ENCODE peak calls at places on chromosome 9, in eight cellular contexts. One of them, this sample, is unnamed.

GRCh38 chr9:131180454-131180853 is 55.1 kb downstream of the NUP214 start:
- DNase-seq in cardiac fibroblast: peak
- DNase-seq in left ventricle myocardium inferior: no peak
- DNase-seq in fibroblast of the aortic adventitia: peak
- DNase-seq in mammary epithelial cell: no peak
- DNase-seq in CD8-positive, alpha-beta T cell: no peak
- DNase-seq in tibial nerve: no peak
- DNase-seq in esophagus squamous epithelium: no peak
- DNase-seq in this sample: peak

GRCh38 chr9:36192196-36192595 is 1.5 kb downstream of the CLTA start:
- DNase-seq in cardiac fibroblast: no peak
- DNase-seq in left ventricle myocardium inferior: no peak
- DNase-seq in fibroblast of the aortic adventitia: peak
- DNase-seq in mammary epithelial cell: no peak
- DNase-seq in CD8-positive, alpha-beta T cell: no peak
- DNase-seq in tibial nerve: no peak
- DNase-seq in esophagus squamous epithelium: no peak
- DNase-seq in this sample: no peak

GRCh38 chr9:83182071-83182470 is 119.1 kb upstream of the RASEF start:
- DNase-seq in cardiac fibroblast: no peak
- DNase-seq in left ventricle myocardium inferior: no peak
- DNase-seq in fibroblast of the aortic adventitia: no peak
- DNase-seq in mammary epithelial cell: no peak
- DNase-seq in CD8-positive, alpha-beta T cell: no peak
- DNase-seq in tibial nerve: no peak
- DNase-seq in esophagus squamous epithelium: no peak
- DNase-seq in this sample: no peak

GRCh38 chr9:87464110-87464991 is 33.3 kb upstream of the DAPK1 start:
- DNase-seq in cardiac fibroblast: peak
- DNase-seq in left ventricle myocardium inferior: no peak
- DNase-seq in fibroblast of the aortic adventitia: peak
- DNase-seq in mammary epithelial cell: peak
- DNase-seq in CD8-positive, alpha-beta T cell: no peak
- DNase-seq in tibial nerve: no peak
- DNase-seq in esophagus squamous epithelium: no peak
- DNase-seq in this sample: no peak

GRCh38 chr9:107274953-107275422 is 8.1 kb upstream of the RAD23B start:
- DNase-seq in cardiac fibroblast: peak
- DNase-seq in left ventricle myocardium inferior: no peak
- DNase-seq in fibroblast of the aortic adventitia: peak
- DNase-seq in mammary epithelial cell: peak
- DNase-seq in CD8-positive, alpha-beta T cell: no peak
- DNase-seq in tibial nerve: no peak
- DNase-seq in esophagus squamous epithelium: no peak
- DNase-seq in this sample: peak

GRCh38 chr9:136567651-136568287 is 21.9 kb upstream of the NOTCH1 start:
- DNase-seq in cardiac fibroblast: peak
- DNase-seq in left ventricle myocardium inferior: peak
- DNase-seq in fibroblast of the aortic adventitia: peak
- DNase-seq in mammary epithelial cell: peak
- DNase-seq in CD8-positive, alpha-beta T cell: no peak
- DNase-seq in tibial nerve: no peak
- DNase-seq in esophagus squamous epithelium: no peak
- DNase-seq in this sample: peak

GRCh38 chr9:2837915-2838314 is 6.0 kb downstream of the PUM3 start:
- DNase-seq in cardiac fibroblast: peak
- DNase-seq in left ventricle myocardium inferior: no peak
- DNase-seq in fibroblast of the aortic adventitia: peak
- DNase-seq in mammary epithelial cell: no peak
- DNase-seq in CD8-positive, alpha-beta T cell: no peak
- DNase-seq in tibial nerve: no peak
- DNase-seq in esophagus squamous epithelium: no peak
- DNase-seq in this sample: no peak

GRCh38 chr9:34046784-34047379 is 1.8 kb downstream of the UBAP2 start:
- DNase-seq in cardiac fibroblast: peak
- DNase-seq in left ventricle myocardium inferior: no peak
- DNase-seq in fibroblast of the aortic adventitia: no peak
- DNase-seq in mammary epithelial cell: peak
- DNase-seq in CD8-positive, alpha-beta T cell: no peak
- DNase-seq in tibial nerve: no peak
- DNase-seq in esophagus squamous epithelium: no peak
- DNase-seq in this sample: no peak

GRCh38 chr9:6931913-6932312 is 174.1 kb downstream of the KDM4C start:
- DNase-seq in cardiac fibroblast: peak
- DNase-seq in left ventricle myocardium inferior: no peak
- DNase-seq in fibroblast of the aortic adventitia: peak
- DNase-seq in mammary epithelial cell: peak
- DNase-seq in CD8-positive, alpha-beta T cell: no peak
- DNase-seq in tibial nerve: no peak
- DNase-seq in esophagus squamous epithelium: no peak
- DNase-seq in this sample: peak

GRCh38 chr9:96420468-96421219 is 2.5 kb upstream of the ZNF367 start:
- DNase-seq in cardiac fibroblast: peak
- DNase-seq in left ventricle myocardium inferior: no peak
- DNase-seq in fibroblast of the aortic adventitia: peak
- DNase-seq in mammary epithelial cell: peak
- DNase-seq in CD8-positive, alpha-beta T cell: no peak
- DNase-seq in tibial nerve: no peak
- DNase-seq in esophagus squamous epithelium: no peak
- DNase-seq in this sample: peak

GRCh38 chr9:77284616-77285015 is 107.3 kb downstream of the VPS13A start:
- DNase-seq in cardiac fibroblast: no peak
- DNase-seq in left ventricle myocardium inferior: no peak
- DNase-seq in fibroblast of the aortic adventitia: no peak
- DNase-seq in mammary epithelial cell: no peak
- DNase-seq in CD8-positive, alpha-beta T cell: no peak
- DNase-seq in tibial nerve: no peak
- DNase-seq in esophagus squamous epithelium: no peak
- DNase-seq in this sample: no peak

GRCh38 chr9:15280647-15281046 is 26.4 kb downstream of the TTC39B start:
- DNase-seq in cardiac fibroblast: no peak
- DNase-seq in left ventricle myocardium inferior: no peak
- DNase-seq in fibroblast of the aortic adventitia: no peak
- DNase-seq in mammary epithelial cell: no peak
- DNase-seq in CD8-positive, alpha-beta T cell: no peak
- DNase-seq in tibial nerve: no peak
- DNase-seq in esophagus squamous epithelium: no peak
- DNase-seq in this sample: no peak

GRCh38 chr9:15278839-15279238 is 28.2 kb downstream of the TTC39B start:
- DNase-seq in cardiac fibroblast: no peak
- DNase-seq in left ventricle myocardium inferior: no peak
- DNase-seq in fibroblast of the aortic adventitia: no peak
- DNase-seq in mammary epithelial cell: no peak
- DNase-seq in CD8-positive, alpha-beta T cell: no peak
- DNase-seq in tibial nerve: no peak
- DNase-seq in esophagus squamous epithelium: no peak
- DNase-seq in this sample: no peak

GRCh38 chr9:15278290-15278689 is 28.7 kb downstream of the TTC39B start:
- DNase-seq in cardiac fibroblast: no peak
- DNase-seq in left ventricle myocardium inferior: no peak
- DNase-seq in fibroblast of the aortic adventitia: no peak
- DNase-seq in mammary epithelial cell: no peak
- DNase-seq in CD8-positive, alpha-beta T cell: no peak
- DNase-seq in tibial nerve: no peak
- DNase-seq in esophagus squamous epithelium: no peak
- DNase-seq in this sample: no peak

GRCh38 chr9:15276328-15276969 is 30.6 kb downstream of the TTC39B start:
- DNase-seq in cardiac fibroblast: no peak
- DNase-seq in left ventricle myocardium inferior: no peak
- DNase-seq in fibroblast of the aortic adventitia: no peak
- DNase-seq in mammary epithelial cell: no peak
- DNase-seq in CD8-positive, alpha-beta T cell: no peak
- DNase-seq in tibial nerve: no peak
- DNase-seq in esophagus squamous epithelium: no peak
- DNase-seq in this sample: no peak

GRCh38 chr9:15277400-15278137 is 29.4 kb downstream of the TTC39B start:
- DNase-seq in cardiac fibroblast: peak
- DNase-seq in left ventricle myocardium inferior: no peak
- DNase-seq in fibroblast of the aortic adventitia: peak
- DNase-seq in mammary epithelial cell: peak
- DNase-seq in CD8-positive, alpha-beta T cell: no peak
- DNase-seq in tibial nerve: no peak
- DNase-seq in esophagus squamous epithelium: no peak
- DNase-seq in this sample: peak
- TF ChIP-seq CTCF in cardiac fibroblast: no peak
- TF ChIP-seq CTCF in left ventricle myocardium inferior: peak
- TF ChIP-seq CTCF in fibroblast of the aortic adventitia: peak
- TF ChIP-seq CTCF in mammary epithelial cell: peak
- TF ChIP-seq CTCF in CD8-positive, alpha-beta T cell: peak
- TF ChIP-seq CTCF in tibial nerve: peak
- TF ChIP-seq CTCF in esophagus squamous epithelium: peak
- TF ChIP-seq CTCF in this sample: peak

DNA sequence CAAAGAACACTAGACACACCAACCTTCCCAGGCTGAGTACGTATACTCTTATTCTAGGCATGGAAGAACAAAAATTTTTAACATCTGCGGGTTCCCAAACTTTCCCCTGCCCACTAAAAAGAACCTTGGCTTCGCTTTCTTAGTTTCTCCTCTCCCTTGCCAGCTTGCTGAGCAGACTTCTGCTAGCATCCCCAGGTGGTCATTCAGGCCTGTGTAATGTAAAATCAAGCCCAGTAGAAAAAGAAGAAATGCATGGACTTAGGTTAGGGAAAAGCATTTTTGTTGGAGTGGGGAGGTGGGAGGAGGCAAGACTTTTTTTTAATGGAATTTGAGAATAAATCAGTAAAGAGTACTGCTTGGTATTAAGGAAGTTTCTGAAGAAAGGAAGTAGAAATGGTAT is 331.0 kb upstream of the TLE4 start:
- DNase-seq in cardiac fibroblast: no peak
- DNase-seq in left ventricle myocardium inferior: no peak
- DNase-seq in fibroblast of the aortic adventitia: no peak
- DNase-seq in mammary epithelial cell: no peak
- DNase-seq in CD8-positive, alpha-beta T cell: no peak
- DNase-seq in tibial nerve: no peak
- DNase-seq in esophagus squamous epithelium: no peak
- DNase-seq in this sample: no peak
- H3K4me3 ChIP-seq in cardiac fibroblast: no peak
- H3K4me3 ChIP-seq in left ventricle myocardium inferior: no peak
- H3K4me3 ChIP-seq in fibroblast of the aortic adventitia: no peak
- H3K4me3 ChIP-seq in mammary epithelial cell: no peak
- H3K4me3 ChIP-seq in CD8-positive, alpha-beta T cell: no peak
- H3K4me3 ChIP-seq in tibial nerve: no peak
- H3K4me3 ChIP-seq in esophagus squamous epithelium: no peak
- H3K4me3 ChIP-seq in this sample: no peak

DNA sequence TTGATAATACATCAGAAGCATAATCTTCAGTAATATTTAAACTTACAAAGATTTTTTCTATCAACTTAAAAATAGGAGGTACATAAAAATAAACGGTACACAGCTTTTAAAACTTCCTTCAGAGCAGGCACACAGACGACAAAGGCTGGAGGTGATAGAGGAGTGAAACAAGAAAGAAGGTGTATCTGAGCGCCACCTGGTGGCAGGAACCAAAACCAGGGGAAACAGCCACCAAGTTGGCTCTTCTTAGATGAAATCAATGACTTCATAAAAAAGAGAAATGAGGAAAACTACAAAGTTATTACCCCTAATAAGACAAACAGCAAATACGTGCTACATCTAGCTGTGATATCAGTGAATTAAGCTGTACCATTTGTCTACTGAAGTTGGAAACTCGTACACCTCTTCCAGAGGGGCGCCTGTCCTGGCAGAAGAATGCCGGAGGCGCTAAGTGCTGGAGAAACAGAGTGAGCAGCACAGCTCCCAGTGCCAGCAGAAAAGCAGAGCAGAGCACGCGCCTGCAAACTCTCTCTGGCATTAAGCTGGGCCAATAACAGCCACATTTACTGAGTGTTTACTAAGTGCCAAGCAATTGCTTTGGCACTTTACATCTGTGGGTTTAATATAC is 85.9 kb downstream of the SETX start:
- DNase-seq in cardiac fibroblast: peak
- DNase-seq in left ventricle myocardium inferior: peak
- DNase-seq in fibroblast of the aortic adventitia: peak
- DNase-seq in mammary epithelial cell: no peak
- DNase-seq in CD8-positive, alpha-beta T cell: peak
- DNase-seq in tibial nerve: peak
- DNase-seq in esophagus squamous epithelium: no peak
- DNase-seq in this sample: peak
- TF ChIP-seq CTCF in cardiac fibroblast: peak
- TF ChIP-seq CTCF in left ventricle myocardium inferior: peak
- TF ChIP-seq CTCF in fibroblast of the aortic adventitia: peak
- TF ChIP-seq CTCF in mammary epithelial cell: peak
- TF ChIP-seq CTCF in CD8-positive, alpha-beta T cell: peak
- TF ChIP-seq CTCF in tibial nerve: peak
- TF ChIP-seq CTCF in esophagus squamous epithelium: peak
- TF ChIP-seq CTCF in this sample: peak

DNA sequence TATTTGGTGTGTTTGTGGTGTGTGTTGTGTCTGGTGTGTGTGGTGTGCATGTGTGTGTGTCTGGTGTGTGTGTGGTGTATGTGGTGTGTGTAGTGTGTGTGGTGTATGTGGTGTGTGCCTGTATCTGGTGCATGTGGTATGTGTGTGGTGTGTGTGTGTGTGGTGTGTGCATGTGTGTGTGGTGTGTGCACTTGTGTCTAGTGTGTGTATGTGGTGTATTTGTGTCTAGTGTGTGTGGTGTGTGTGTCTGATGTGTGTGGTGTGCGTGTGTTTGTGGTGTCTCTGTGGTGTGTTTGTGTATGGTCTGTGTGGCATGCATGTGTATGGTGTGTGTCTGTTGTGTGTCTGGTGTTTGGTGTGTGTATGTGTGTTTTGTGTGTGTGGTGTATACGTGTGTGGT is 71.1 kb downstream of the CACNA1B start:
- DNase-seq in cardiac fibroblast: no peak
- DNase-seq in left ventricle myocardium inferior: no peak
- DNase-seq in fibroblast of the aortic adventitia: no peak
- DNase-seq in mammary epithelial cell: no peak
- DNase-seq in CD8-positive, alpha-beta T cell: no peak
- DNase-seq in tibial nerve: no peak
- DNase-seq in esophagus squamous epithelium: no peak
- DNase-seq in this sample: no peak
- H3K4me3 ChIP-seq in cardiac fibroblast: no peak
- H3K4me3 ChIP-seq in left ventricle myocardium inferior: no peak
- H3K4me3 ChIP-seq in fibroblast of the aortic adventitia: no peak
- H3K4me3 ChIP-seq in mammary epithelial cell: no peak
- H3K4me3 ChIP-seq in CD8-positive, alpha-beta T cell: no peak
- H3K4me3 ChIP-seq in tibial nerve: no peak
- H3K4me3 ChIP-seq in esophagus squamous epithelium: no peak
- H3K4me3 ChIP-seq in this sample: no peak